ENCODE peak calls at places on chromosomes 6 and 20, in eight cellular contexts. One of them, this sample, is unnamed.
A peak's percentile ranks its signal among the peaks of the same experiment; 100 is the strongest.

GRCh38 chr20:53581444-53582311 is 12.0 kb downstream of the ZNF217 start:
- DNase-seq in A549: no peak
- DNase-seq in suprapubic skin: peak; percentile 67
- DNase-seq in tibial nerve: no peak
- DNase-seq in transverse colon: peak; percentile 65
- DNase-seq in ovary: no peak
- DNase-seq in sigmoid colon: no peak
- DNase-seq in stomach: peak; percentile 26
- DNase-seq in this sample: no peak

GRCh38 chr6:42230320-42231034 is 12.8 kb upstream of the MRPS10 start:
- DNase-seq in A549: peak; percentile 40
- DNase-seq in suprapubic skin: no peak
- DNase-seq in tibial nerve: no peak
- DNase-seq in transverse colon: no peak
- DNase-seq in ovary: no peak
- DNase-seq in sigmoid colon: no peak
- DNase-seq in stomach: no peak
- DNase-seq in this sample: no peak

GRCh38 chr6:25769983-25770382 is 15.4 kb downstream of the SLC17A4 start:
- DNase-seq in A549: no peak
- DNase-seq in suprapubic skin: no peak
- DNase-seq in tibial nerve: no peak
- DNase-seq in transverse colon: no peak
- DNase-seq in ovary: no peak
- DNase-seq in sigmoid colon: no peak
- DNase-seq in stomach: no peak
- DNase-seq in this sample: no peak

GRCh38 chr20:23928788-23929187 is 49.2 kb upstream of the CST5 start:
- DNase-seq in A549: no peak
- DNase-seq in suprapubic skin: no peak
- DNase-seq in tibial nerve: no peak
- DNase-seq in transverse colon: no peak
- DNase-seq in ovary: no peak
- DNase-seq in sigmoid colon: no peak
- DNase-seq in stomach: no peak
- DNase-seq in this sample: peak; percentile 77

GRCh38 chr6:139325003-139325600 is 33.3 kb upstream of the TXLNB start:
- DNase-seq in A549: no peak
- DNase-seq in suprapubic skin: no peak
- DNase-seq in tibial nerve: no peak
- DNase-seq in transverse colon: no peak
- DNase-seq in ovary: no peak
- DNase-seq in sigmoid colon: no peak
- DNase-seq in stomach: no peak
- DNase-seq in this sample: no peak

GRCh38 chr20:64188682-64189529 is 24.7 kb downstream of the MYT1 start:
- DNase-seq in A549: peak; percentile 65
- DNase-seq in suprapubic skin: no peak
- DNase-seq in tibial nerve: no peak
- DNase-seq in transverse colon: peak; percentile 12
- DNase-seq in ovary: no peak
- DNase-seq in sigmoid colon: no peak
- DNase-seq in stomach: no peak
- DNase-seq in this sample: no peak

GRCh38 chr20:48015943-48016723 is 230.9 kb upstream of the SULF2 start:
- DNase-seq in A549: no peak
- DNase-seq in suprapubic skin: no peak
- DNase-seq in tibial nerve: no peak
- DNase-seq in transverse colon: no peak
- DNase-seq in ovary: peak; percentile 55
- DNase-seq in sigmoid colon: no peak
- DNase-seq in stomach: no peak
- DNase-seq in this sample: no peak

GRCh38 chr6:68915591-68915990 is 280.5 kb downstream of the ADGRB3 start:
- DNase-seq in A549: no peak
- DNase-seq in suprapubic skin: no peak
- DNase-seq in tibial nerve: no peak
- DNase-seq in transverse colon: no peak
- DNase-seq in ovary: no peak
- DNase-seq in sigmoid colon: no peak
- DNase-seq in stomach: no peak
- DNase-seq in this sample: no peak

GRCh38 chr20:40938020-40938419 is 90.6 kb upstream of the TOP1 start:
- DNase-seq in A549: no peak
- DNase-seq in suprapubic skin: no peak
- DNase-seq in tibial nerve: no peak
- DNase-seq in transverse colon: no peak
- DNase-seq in ovary: no peak
- DNase-seq in sigmoid colon: no peak
- DNase-seq in stomach: no peak
- DNase-seq in this sample: peak; percentile 75

GRCh38 chr6:112413805-112414204 is 66.7 kb downstream of the RFPL4B start:
- DNase-seq in A549: no peak
- DNase-seq in suprapubic skin: no peak
- DNase-seq in tibial nerve: no peak
- DNase-seq in transverse colon: no peak
- DNase-seq in ovary: no peak
- DNase-seq in sigmoid colon: no peak
- DNase-seq in stomach: no peak
- DNase-seq in this sample: no peak

GRCh38 chr6:34473967-34474366 is 8.1 kb downstream of the PACSIN1 start:
- DNase-seq in A549: no peak
- DNase-seq in suprapubic skin: no peak
- DNase-seq in tibial nerve: no peak
- DNase-seq in transverse colon: no peak
- DNase-seq in ovary: no peak
- DNase-seq in sigmoid colon: no peak
- DNase-seq in stomach: no peak
- DNase-seq in this sample: no peak

GRCh38 chr6:36283608-36284007 is 13.7 kb downstream of the PNPLA1 start:
- DNase-seq in A549: no peak
- DNase-seq in suprapubic skin: no peak
- DNase-seq in tibial nerve: no peak
- DNase-seq in transverse colon: no peak
- DNase-seq in ovary: no peak
- DNase-seq in sigmoid colon: no peak
- DNase-seq in stomach: no peak
- DNase-seq in this sample: no peak

GRCh38 chr6:167323111-167323510 is 1.8 kb upstream of the TTLL2 start:
- DNase-seq in A549: no peak
- DNase-seq in suprapubic skin: no peak
- DNase-seq in tibial nerve: no peak
- DNase-seq in transverse colon: no peak
- DNase-seq in ovary: no peak
- DNase-seq in sigmoid colon: no peak
- DNase-seq in stomach: no peak
- DNase-seq in this sample: no peak

GRCh38 chr6:156379946-156380707 is 397.1 kb upstream of the ARID1B start:
- DNase-seq in A549: peak; percentile 10
- DNase-seq in suprapubic skin: no peak
- DNase-seq in tibial nerve: no peak
- DNase-seq in transverse colon: no peak
- DNase-seq in ovary: no peak
- DNase-seq in sigmoid colon: no peak
- DNase-seq in stomach: no peak
- DNase-seq in this sample: no peak

GRCh38 chr6:155247618-155248017 is 16.2 kb upstream of the CLDN20 start:
- DNase-seq in A549: peak; percentile 49
- DNase-seq in suprapubic skin: no peak
- DNase-seq in tibial nerve: no peak
- DNase-seq in transverse colon: no peak
- DNase-seq in ovary: no peak
- DNase-seq in sigmoid colon: no peak
- DNase-seq in stomach: no peak
- DNase-seq in this sample: no peak

GRCh38 chr6:113599444-113599843 is 257.7 kb upstream of the MARCKS start:
- DNase-seq in A549: no peak
- DNase-seq in suprapubic skin: no peak
- DNase-seq in tibial nerve: no peak
- DNase-seq in transverse colon: no peak
- DNase-seq in ovary: no peak
- DNase-seq in sigmoid colon: no peak
- DNase-seq in stomach: no peak
- DNase-seq in this sample: no peak

GRCh38 chr6:132715204-132715603 is 1.3 kb upstream of the VNN1 start:
- DNase-seq in A549: peak; percentile 57
- DNase-seq in suprapubic skin: no peak
- DNase-seq in tibial nerve: no peak
- DNase-seq in transverse colon: peak; percentile 13
- DNase-seq in ovary: peak; percentile 14
- DNase-seq in sigmoid colon: no peak
- DNase-seq in stomach: peak; percentile 61
- DNase-seq in this sample: no peak

GRCh38 chr6:11120273-11121005 is 8.9 kb upstream of the ERVFRD-1 start:
- DNase-seq in A549: no peak
- DNase-seq in suprapubic skin: no peak
- DNase-seq in tibial nerve: no peak
- DNase-seq in transverse colon: no peak
- DNase-seq in ovary: no peak
- DNase-seq in sigmoid colon: no peak
- DNase-seq in stomach: no peak
- DNase-seq in this sample: no peak

GRCh38 chr6:127959869-127960268 is 59.0 kb upstream of the THEMIS start:
- DNase-seq in A549: no peak
- DNase-seq in suprapubic skin: no peak
- DNase-seq in tibial nerve: no peak
- DNase-seq in transverse colon: no peak
- DNase-seq in ovary: no peak
- DNase-seq in sigmoid colon: no peak
- DNase-seq in stomach: no peak
- DNase-seq in this sample: no peak

GRCh38 chr6:138620630-138621029 is 121.3 kb upstream of the NHSL1 start:
- DNase-seq in A549: no peak
- DNase-seq in suprapubic skin: no peak
- DNase-seq in tibial nerve: no peak
- DNase-seq in transverse colon: no peak
- DNase-seq in ovary: no peak
- DNase-seq in sigmoid colon: no peak
- DNase-seq in stomach: no peak
- DNase-seq in this sample: no peak

DNA sequence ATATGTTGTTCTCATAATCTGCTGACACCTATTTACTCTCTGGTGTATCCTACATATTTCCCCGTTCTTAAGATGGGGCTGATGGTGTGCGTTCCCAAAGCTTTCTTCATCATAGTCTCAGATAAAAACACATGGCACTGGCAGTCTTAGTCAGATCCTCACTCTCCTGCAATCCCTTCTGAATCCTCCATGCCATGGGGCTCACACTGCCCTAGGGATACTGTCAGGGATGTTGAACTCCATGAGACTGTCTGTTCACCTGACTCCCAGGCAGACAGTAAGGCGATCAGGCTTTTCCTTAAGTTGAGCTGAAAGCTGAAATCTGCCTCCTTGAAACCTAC is 76.0 kb downstream of the SLX4IP start:
- DNase-seq in A549: peak; percentile 67
- DNase-seq in suprapubic skin: no peak
- DNase-seq in tibial nerve: no peak
- DNase-seq in transverse colon: no peak
- DNase-seq in ovary: no peak
- DNase-seq in sigmoid colon: no peak
- DNase-seq in stomach: no peak
- DNase-seq in this sample: no peak
- TF ChIP-seq EP300 in A549: no peak
- TF ChIP-seq EP300 in suprapubic skin: no peak
- TF ChIP-seq EP300 in tibial nerve: no peak
- TF ChIP-seq EP300 in transverse colon: no peak
- TF ChIP-seq EP300 in ovary: no peak
- TF ChIP-seq EP300 in sigmoid colon: no peak
- TF ChIP-seq EP300 in stomach: no peak
- TF ChIP-seq EP300 in this sample: no peak

DNA sequence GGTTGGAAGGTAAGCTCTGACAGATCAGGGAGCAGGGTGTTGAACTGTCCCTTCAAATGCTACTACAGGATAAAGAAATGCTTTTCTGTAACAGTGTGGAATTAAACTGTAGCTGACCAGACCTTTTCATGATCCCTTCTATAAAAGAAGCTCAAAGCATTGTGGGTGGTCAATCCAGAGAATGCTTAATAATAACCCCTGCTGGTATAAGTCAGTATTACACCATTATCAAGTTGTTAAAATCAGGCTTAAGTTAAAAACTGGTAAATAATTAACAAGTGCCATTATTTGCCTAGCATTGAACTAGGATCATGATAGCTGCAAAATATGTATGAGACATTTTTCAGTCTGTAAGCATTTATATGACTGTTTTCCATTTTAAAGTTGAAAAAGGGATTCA is 468.9 kb downstream of the PKHD1 start:
- DNase-seq in A549: no peak
- DNase-seq in suprapubic skin: no peak
- DNase-seq in tibial nerve: no peak
- DNase-seq in transverse colon: no peak
- DNase-seq in ovary: no peak
- DNase-seq in sigmoid colon: no peak
- DNase-seq in stomach: no peak
- DNase-seq in this sample: no peak
- TF ChIP-seq EP300 in A549: no peak
- TF ChIP-seq EP300 in suprapubic skin: no peak
- TF ChIP-seq EP300 in tibial nerve: no peak
- TF ChIP-seq EP300 in transverse colon: no peak
- TF ChIP-seq EP300 in ovary: no peak
- TF ChIP-seq EP300 in sigmoid colon: no peak
- TF ChIP-seq EP300 in stomach: no peak
- TF ChIP-seq EP300 in this sample: no peak

GRCh38 chr20:51434026-51434425 is 108.5 kb downstream of the NFATC2 start:
- DNase-seq in A549: no peak
- DNase-seq in suprapubic skin: no peak
- DNase-seq in tibial nerve: no peak
- DNase-seq in transverse colon: no peak
- DNase-seq in ovary: no peak
- DNase-seq in sigmoid colon: no peak
- DNase-seq in stomach: no peak
- DNase-seq in this sample: no peak
- TF ChIP-seq EP300 in A549: no peak
- TF ChIP-seq EP300 in suprapubic skin: no peak
- TF ChIP-seq EP300 in tibial nerve: no peak
- TF ChIP-seq EP300 in transverse colon: no peak
- TF ChIP-seq EP300 in ovary: no peak
- TF ChIP-seq EP300 in sigmoid colon: no peak
- TF ChIP-seq EP300 in stomach: no peak
- TF ChIP-seq EP300 in this sample: no peak

DNA sequence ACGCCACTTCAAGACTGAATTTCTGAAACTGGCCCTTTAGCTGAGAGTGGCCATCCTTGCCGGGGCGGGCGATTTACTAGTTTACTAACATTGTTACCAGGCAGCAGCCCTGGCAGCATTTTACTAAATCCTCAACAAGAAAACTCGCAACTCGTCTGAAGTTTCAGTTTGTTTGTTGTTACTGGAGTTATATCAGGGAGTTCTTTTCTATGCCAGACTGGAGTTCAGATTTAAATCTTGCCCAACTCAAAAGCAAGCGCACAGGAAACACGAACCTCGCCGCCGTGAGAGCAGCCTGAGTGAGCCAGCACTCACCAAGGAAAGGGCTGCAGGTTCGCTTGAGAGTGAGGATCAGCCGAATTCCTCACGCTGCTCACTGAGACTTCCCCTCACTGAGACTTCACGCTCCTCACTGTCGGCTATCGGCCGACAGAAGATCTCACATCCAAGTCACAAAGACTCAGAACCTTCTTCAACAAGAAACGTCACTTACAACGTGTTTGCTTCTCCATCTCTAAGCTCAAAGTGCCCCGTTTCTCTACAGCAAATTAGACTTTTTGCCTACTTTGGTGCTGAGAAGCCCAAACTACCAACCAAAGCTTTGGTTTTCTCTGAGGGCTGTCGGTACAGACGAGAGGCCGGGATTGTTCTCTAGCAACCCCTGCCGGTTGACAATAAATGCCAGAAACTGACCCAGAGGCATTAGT is 78.9 kb downstream of the OLIG3 start:
- DNase-seq in A549: no peak
- DNase-seq in suprapubic skin: no peak
- DNase-seq in tibial nerve: peak; percentile 31
- DNase-seq in transverse colon: peak; percentile 54
- DNase-seq in ovary: peak; percentile 32
- DNase-seq in sigmoid colon: peak; percentile 71
- DNase-seq in stomach: peak; percentile 65
- DNase-seq in this sample: no peak
- TF ChIP-seq EP300 in A549: no peak
- TF ChIP-seq EP300 in suprapubic skin: no peak
- TF ChIP-seq EP300 in tibial nerve: peak; percentile 18
- TF ChIP-seq EP300 in transverse colon: no peak
- TF ChIP-seq EP300 in ovary: no peak
- TF ChIP-seq EP300 in sigmoid colon: no peak
- TF ChIP-seq EP300 in stomach: no peak
- TF ChIP-seq EP300 in this sample: no peak